ENCODE peak calls at places on chromosomes 12 and 14, in five cellular contexts. U, L, T, W and Y are unnamed samples.
A peak's percentile ranks its signal among the peaks of the same experiment; 100 is the strongest.

GRCh38 chr12:15770021-15770420 is 19.2 kb downstream of the EPS8 start:
- DNase-seq in L (no peak), W (no peak), T (no peak), U (no peak), Y (no peak)

GRCh38 chr12:115570271-115570777 is 707.2 kb downstream of the MED13L start:
- DNase-seq in T (no peak), U (no peak), W (peak; percentile 49), L (no peak), Y (peak; percentile 80)

GRCh38 chr14:99273025-99273723 is 1.2 kb upstream of the BCL11B start:
- DNase-seq in T (no peak), L (peak; percentile 33), U (no peak), W (peak; percentile 63), Y (peak; percentile 85)

GRCh38 chr14:101400815-101401214 is 160.5 kb upstream of the DIO3 start:
- DNase-seq in L (no peak), T (no peak), U (no peak), W (no peak), Y (no peak)

GRCh38 chr14:79791055-79791732 is 420.1 kb downstream of the DIO2 start:
- DNase-seq in W (no peak), L (no peak), U (no peak), T (no peak), Y (no peak)

GRCh38 chr14:24941719-24942118 is 108.2 kb downstream of the STXBP6 start:
- DNase-seq in T (no peak), L (no peak), U (no peak), W (no peak), Y (no peak)

GRCh38 chr12:120261951-120262851 is 3.3 kb downstream of the PXN start:
- DNase-seq in W (peak; percentile 97), U (no peak), L (peak; percentile 49), T (peak; percentile 65), Y (peak; percentile 71)

GRCh38 chr14:39442293-39442692 is 10.1 kb upstream of the FBXO33 start:
- DNase-seq in L (peak; percentile 76), W (no peak), T (no peak), U (no peak), Y (peak; percentile 88)

GRCh38 chr12:127272864-127273263 is 994.1 kb upstream of the TMEM132C start:
- DNase-seq in T (no peak), L (peak; percentile 87), U (no peak), W (peak; percentile 95), Y (peak; percentile 94)

GRCh38 chr12:31220061-31220460 is 105.9 kb downstream of the SINHCAF start:
- DNase-seq in W (no peak), T (no peak), U (no peak), L (no peak), Y (no peak)

GRCh38 chr12:79778802-79779201 is 88.0 kb upstream of the PAWR start:
- DNase-seq in T (no peak), U (no peak), W (no peak), L (no peak), Y (no peak)

GRCh38 chr12:6383572-6384498 is at the start of gene LTBR:
- DNase-seq in W (peak; percentile 95), T (peak; percentile 68), U (no peak), L (peak; percentile 87), Y (peak; percentile 94)

GRCh38 chr14:69093551-69094421 is 59.1 kb downstream of the DCAF5 start:
- DNase-seq in L (no peak), U (no peak), W (no peak), T (peak; percentile 98), Y (peak; percentile 16)

GRCh38 chr12:121858662-121859572 is at the start of gene HPD:
- DNase-seq in L (peak; percentile 47), W (peak; percentile 69), T (peak; percentile 11), U (no peak), Y (peak; percentile 88)

GRCh38 chr14:76277586-76278130 is 98.3 kb upstream of the ESRRB start:
- DNase-seq in T (no peak), W (no peak), L (no peak), U (no peak), Y (no peak)

GRCh38 chr12:89544730-89545184 is 18.9 kb upstream of the POC1B start:
- DNase-seq in L (peak; percentile 60), T (no peak), W (no peak), U (no peak), Y (peak; percentile 34)

GRCh38 chr12:117724545-117724944 is 244.2 kb downstream of the KSR2 start:
- DNase-seq in T (no peak), L (no peak), U (no peak), W (no peak), Y (no peak)

GRCh38 chr12:82593901-82594396 is 92.8 kb upstream of the TMTC2 start:
- DNase-seq in W (no peak), T (no peak), U (no peak), L (no peak), Y (no peak)

GRCh38 chr14:37024166-37024565 is 148.2 kb downstream of the SLC25A21 start:
- DNase-seq in T (peak; percentile 19), W (peak; percentile 7), L (no peak), U (no peak), Y (no peak)